ENCODE peak calls at places on chromosome 6, in ten cellular contexts. One of them, this sample, is unnamed.

GRCh38 chr6:93792751-93793150 is 373.4 kb upstream of the EPHA7 start:
- DNase-seq in ovary: no peak
- DNase-seq in astrocyte of the spinal cord: peak
- DNase-seq in lower leg skin: no peak
- DNase-seq in heart right ventricle: no peak
- DNase-seq in colonic mucosa: no peak
- DNase-seq in bronchial epithelial cell: no peak
- DNase-seq in GM12864: no peak
- DNase-seq in tibial artery: no peak
- DNase-seq in retinal pigment epithelial cell: no peak
- DNase-seq in this sample: no peak

GRCh38 chr6:45458672-45459071 is 80.9 kb upstream of the SUPT3H start:
- DNase-seq in ovary: no peak
- DNase-seq in astrocyte of the spinal cord: no peak
- DNase-seq in lower leg skin: no peak
- DNase-seq in heart right ventricle: no peak
- DNase-seq in colonic mucosa: no peak
- DNase-seq in bronchial epithelial cell: no peak
- DNase-seq in GM12864: no peak
- DNase-seq in tibial artery: no peak
- DNase-seq in retinal pigment epithelial cell: no peak
- DNase-seq in this sample: no peak

GRCh38 chr6:166907373-166907841 is 48.9 kb downstream of the RNASET2 start:
- DNase-seq in ovary: no peak
- DNase-seq in astrocyte of the spinal cord: no peak
- DNase-seq in lower leg skin: no peak
- DNase-seq in heart right ventricle: no peak
- DNase-seq in colonic mucosa: no peak
- DNase-seq in bronchial epithelial cell: no peak
- DNase-seq in GM12864: peak
- DNase-seq in tibial artery: no peak
- DNase-seq in retinal pigment epithelial cell: no peak
- DNase-seq in this sample: peak

GRCh38 chr6:117531758-117532276 is 49.3 kb downstream of the DCBLD1 start:
- DNase-seq in ovary: no peak
- DNase-seq in astrocyte of the spinal cord: no peak
- DNase-seq in lower leg skin: no peak
- DNase-seq in heart right ventricle: no peak
- DNase-seq in colonic mucosa: no peak
- DNase-seq in bronchial epithelial cell: no peak
- DNase-seq in GM12864: no peak
- DNase-seq in tibial artery: no peak
- DNase-seq in retinal pigment epithelial cell: no peak
- DNase-seq in this sample: no peak

GRCh38 chr6:48615041-48615440 is 504.0 kb upstream of the PTCHD4 start:
- DNase-seq in ovary: no peak
- DNase-seq in astrocyte of the spinal cord: peak
- DNase-seq in lower leg skin: no peak
- DNase-seq in heart right ventricle: no peak
- DNase-seq in colonic mucosa: no peak
- DNase-seq in bronchial epithelial cell: peak
- DNase-seq in GM12864: no peak
- DNase-seq in tibial artery: no peak
- DNase-seq in retinal pigment epithelial cell: no peak
- DNase-seq in this sample: no peak

GRCh38 chr6:138493413-138493812 is 5.9 kb downstream of the NHSL1 start:
- DNase-seq in ovary: no peak
- DNase-seq in astrocyte of the spinal cord: peak
- DNase-seq in lower leg skin: peak
- DNase-seq in heart right ventricle: peak
- DNase-seq in colonic mucosa: no peak
- DNase-seq in bronchial epithelial cell: peak
- DNase-seq in GM12864: no peak
- DNase-seq in tibial artery: no peak
- DNase-seq in retinal pigment epithelial cell: peak
- DNase-seq in this sample: no peak

GRCh38 chr6:3454206-3455016 is 2.4 kb downstream of the SLC22A23 start:
- DNase-seq in ovary: no peak
- DNase-seq in astrocyte of the spinal cord: no peak
- DNase-seq in lower leg skin: no peak
- DNase-seq in heart right ventricle: no peak
- DNase-seq in colonic mucosa: no peak
- DNase-seq in bronchial epithelial cell: peak
- DNase-seq in GM12864: no peak
- DNase-seq in tibial artery: no peak
- DNase-seq in retinal pigment epithelial cell: no peak
- DNase-seq in this sample: no peak

GRCh38 chr6:7114744-7115451 is 7.1 kb downstream of the RREB1 start:
- DNase-seq in ovary: peak
- DNase-seq in astrocyte of the spinal cord: no peak
- DNase-seq in lower leg skin: no peak
- DNase-seq in heart right ventricle: no peak
- DNase-seq in colonic mucosa: peak
- DNase-seq in bronchial epithelial cell: no peak
- DNase-seq in GM12864: no peak
- DNase-seq in tibial artery: no peak
- DNase-seq in retinal pigment epithelial cell: no peak
- DNase-seq in this sample: no peak

GRCh38 chr6:40340957-40341356 is 246.2 kb downstream of the LRFN2 start:
- DNase-seq in ovary: no peak
- DNase-seq in astrocyte of the spinal cord: no peak
- DNase-seq in lower leg skin: no peak
- DNase-seq in heart right ventricle: no peak
- DNase-seq in colonic mucosa: no peak
- DNase-seq in bronchial epithelial cell: no peak
- DNase-seq in GM12864: no peak
- DNase-seq in tibial artery: no peak
- DNase-seq in retinal pigment epithelial cell: no peak
- DNase-seq in this sample: no peak

GRCh38 chr6:43698584-43699349 is 11.2 kb upstream of the MRPS18A start:
- DNase-seq in ovary: peak
- DNase-seq in astrocyte of the spinal cord: peak
- DNase-seq in lower leg skin: no peak
- DNase-seq in heart right ventricle: peak
- DNase-seq in colonic mucosa: peak
- DNase-seq in bronchial epithelial cell: peak
- DNase-seq in GM12864: no peak
- DNase-seq in tibial artery: peak
- DNase-seq in retinal pigment epithelial cell: no peak
- DNase-seq in this sample: no peak

GRCh38 chr6:108169801-108170606 is 4.2 kb downstream of the NR2E1 start:
- DNase-seq in ovary: no peak
- DNase-seq in astrocyte of the spinal cord: no peak
- DNase-seq in lower leg skin: no peak
- DNase-seq in heart right ventricle: no peak
- DNase-seq in colonic mucosa: no peak
- DNase-seq in bronchial epithelial cell: no peak
- DNase-seq in GM12864: no peak
- DNase-seq in tibial artery: no peak
- DNase-seq in retinal pigment epithelial cell: no peak
- DNase-seq in this sample: no peak

GRCh38 chr6:142551145-142551811 is 249.5 kb downstream of the ADGRG6 start:
- DNase-seq in ovary: no peak
- DNase-seq in astrocyte of the spinal cord: peak
- DNase-seq in lower leg skin: peak
- DNase-seq in heart right ventricle: no peak
- DNase-seq in colonic mucosa: no peak
- DNase-seq in bronchial epithelial cell: peak
- DNase-seq in GM12864: no peak
- DNase-seq in tibial artery: no peak
- DNase-seq in retinal pigment epithelial cell: no peak
- DNase-seq in this sample: no peak

GRCh38 chr6:45730232-45730631 is 285.4 kb downstream of the CLIC5 start:
- DNase-seq in ovary: no peak
- DNase-seq in astrocyte of the spinal cord: no peak
- DNase-seq in lower leg skin: no peak
- DNase-seq in heart right ventricle: peak
- DNase-seq in colonic mucosa: no peak
- DNase-seq in bronchial epithelial cell: no peak
- DNase-seq in GM12864: no peak
- DNase-seq in tibial artery: no peak
- DNase-seq in retinal pigment epithelial cell: no peak
- DNase-seq in this sample: no peak

GRCh38 chr6:112016335-112016734 is 37.6 kb upstream of the CCN6 start:
- DNase-seq in ovary: no peak
- DNase-seq in astrocyte of the spinal cord: no peak
- DNase-seq in lower leg skin: peak
- DNase-seq in heart right ventricle: peak
- DNase-seq in colonic mucosa: no peak
- DNase-seq in bronchial epithelial cell: peak
- DNase-seq in GM12864: peak
- DNase-seq in tibial artery: no peak
- DNase-seq in retinal pigment epithelial cell: no peak
- DNase-seq in this sample: peak

GRCh38 chr6:158911746-158912158 is 88.2 kb downstream of the RSPH3 start:
- DNase-seq in ovary: no peak
- DNase-seq in astrocyte of the spinal cord: no peak
- DNase-seq in lower leg skin: no peak
- DNase-seq in heart right ventricle: no peak
- DNase-seq in colonic mucosa: no peak
- DNase-seq in bronchial epithelial cell: peak
- DNase-seq in GM12864: peak
- DNase-seq in tibial artery: no peak
- DNase-seq in retinal pigment epithelial cell: no peak
- DNase-seq in this sample: peak
- H3K4me3 ChIP-seq in ovary: no peak
- H3K4me3 ChIP-seq in astrocyte of the spinal cord: no peak
- H3K4me3 ChIP-seq in lower leg skin: no peak
- H3K4me3 ChIP-seq in heart right ventricle: no peak
- H3K4me3 ChIP-seq in colonic mucosa: no peak
- H3K4me3 ChIP-seq in bronchial epithelial cell: no peak
- H3K4me3 ChIP-seq in GM12864: no peak
- H3K4me3 ChIP-seq in tibial artery: no peak
- H3K4me3 ChIP-seq in retinal pigment epithelial cell: no peak
- H3K4me3 ChIP-seq in this sample: no peak

GRCh38 chr6:152338335-152339125 is 298.6 kb downstream of the SYNE1 start:
- DNase-seq in ovary: peak
- DNase-seq in astrocyte of the spinal cord: peak
- DNase-seq in lower leg skin: no peak
- DNase-seq in heart right ventricle: peak
- DNase-seq in colonic mucosa: peak
- DNase-seq in bronchial epithelial cell: no peak
- DNase-seq in GM12864: no peak
- DNase-seq in tibial artery: peak
- DNase-seq in retinal pigment epithelial cell: no peak
- DNase-seq in this sample: peak
- TF ChIP-seq CTCF in ovary: peak
- TF ChIP-seq CTCF in astrocyte of the spinal cord: peak
- TF ChIP-seq CTCF in lower leg skin: no peak
- TF ChIP-seq CTCF in heart right ventricle: peak
- TF ChIP-seq CTCF in colonic mucosa: peak
- TF ChIP-seq CTCF in bronchial epithelial cell: peak
- TF ChIP-seq CTCF in GM12864: peak
- TF ChIP-seq CTCF in tibial artery: peak
- TF ChIP-seq CTCF in retinal pigment epithelial cell: peak
- TF ChIP-seq CTCF in this sample: peak

DNA sequence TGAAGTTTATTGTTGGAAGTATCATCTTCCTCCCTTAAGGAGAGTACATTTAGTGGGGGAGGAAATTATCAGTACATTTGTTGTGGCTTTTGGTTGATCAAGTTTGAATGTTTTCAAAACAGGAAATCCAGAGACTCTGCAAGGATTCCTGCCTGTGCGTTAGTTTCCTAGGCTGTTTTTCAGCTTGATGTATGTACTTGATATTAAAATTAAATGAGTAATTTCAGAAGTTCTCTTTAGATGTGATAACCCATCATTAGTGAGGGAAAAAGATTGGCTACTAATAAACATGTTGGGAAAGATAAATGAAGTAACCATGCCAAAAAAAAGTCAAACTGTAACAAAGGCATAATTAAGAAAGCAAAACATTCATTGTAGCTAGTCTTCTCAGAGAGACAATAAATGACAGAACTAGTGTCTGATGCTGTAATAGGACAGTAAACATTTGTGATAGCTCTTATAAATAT is 88.0 kb upstream of the TULP1 start:
- DNase-seq in ovary: no peak
- DNase-seq in astrocyte of the spinal cord: no peak
- DNase-seq in lower leg skin: no peak
- DNase-seq in heart right ventricle: no peak
- DNase-seq in colonic mucosa: no peak
- DNase-seq in bronchial epithelial cell: no peak
- DNase-seq in GM12864: no peak
- DNase-seq in tibial artery: no peak
- DNase-seq in retinal pigment epithelial cell: no peak
- DNase-seq in this sample: no peak
- H3K4me3 ChIP-seq in ovary: no peak
- H3K4me3 ChIP-seq in astrocyte of the spinal cord: no peak
- H3K4me3 ChIP-seq in lower leg skin: no peak
- H3K4me3 ChIP-seq in heart right ventricle: peak
- H3K4me3 ChIP-seq in colonic mucosa: no peak
- H3K4me3 ChIP-seq in bronchial epithelial cell: no peak
- H3K4me3 ChIP-seq in GM12864: no peak
- H3K4me3 ChIP-seq in tibial artery: no peak
- H3K4me3 ChIP-seq in retinal pigment epithelial cell: no peak
- H3K4me3 ChIP-seq in this sample: no peak

GRCh38 chr6:132568611-132569010 is 1.5 kb upstream of the TAAR6 start:
- DNase-seq in ovary: no peak
- DNase-seq in astrocyte of the spinal cord: no peak
- DNase-seq in lower leg skin: no peak
- DNase-seq in heart right ventricle: no peak
- DNase-seq in colonic mucosa: no peak
- DNase-seq in bronchial epithelial cell: no peak
- DNase-seq in GM12864: no peak
- DNase-seq in tibial artery: no peak
- DNase-seq in retinal pigment epithelial cell: no peak
- DNase-seq in this sample: no peak
- TF ChIP-seq CTCF in ovary: no peak
- TF ChIP-seq CTCF in astrocyte of the spinal cord: no peak
- TF ChIP-seq CTCF in lower leg skin: no peak
- TF ChIP-seq CTCF in heart right ventricle: no peak
- TF ChIP-seq CTCF in colonic mucosa: no peak
- TF ChIP-seq CTCF in bronchial epithelial cell: no peak
- TF ChIP-seq CTCF in GM12864: no peak
- TF ChIP-seq CTCF in tibial artery: no peak
- TF ChIP-seq CTCF in retinal pigment epithelial cell: no peak
- TF ChIP-seq CTCF in this sample: no peak

DNA sequence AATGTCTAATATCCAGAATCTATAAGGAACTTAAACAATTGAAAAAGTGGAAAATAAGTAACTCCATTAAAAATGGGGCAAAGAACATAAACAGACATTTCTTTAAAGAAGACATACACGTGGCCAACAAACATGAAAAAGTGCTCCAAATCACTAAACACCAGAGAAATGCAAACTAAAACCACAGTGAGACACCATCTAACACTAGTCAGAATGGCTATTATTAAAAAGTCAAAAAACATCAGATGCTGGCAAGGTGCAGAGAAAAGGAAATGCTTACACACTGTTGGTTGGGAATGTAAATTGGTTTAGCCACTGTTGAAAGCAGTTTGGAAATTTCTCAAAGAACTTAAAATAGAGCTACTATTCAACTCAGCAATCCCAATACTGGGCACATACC is 169.2 kb upstream of the MANEA start:
- DNase-seq in ovary: no peak
- DNase-seq in astrocyte of the spinal cord: no peak
- DNase-seq in lower leg skin: no peak
- DNase-seq in heart right ventricle: no peak
- DNase-seq in colonic mucosa: no peak
- DNase-seq in bronchial epithelial cell: no peak
- DNase-seq in GM12864: no peak
- DNase-seq in tibial artery: no peak
- DNase-seq in retinal pigment epithelial cell: peak
- DNase-seq in this sample: no peak
- H3K4me3 ChIP-seq in ovary: no peak
- H3K4me3 ChIP-seq in astrocyte of the spinal cord: no peak
- H3K4me3 ChIP-seq in lower leg skin: no peak
- H3K4me3 ChIP-seq in heart right ventricle: no peak
- H3K4me3 ChIP-seq in colonic mucosa: no peak
- H3K4me3 ChIP-seq in bronchial epithelial cell: no peak
- H3K4me3 ChIP-seq in GM12864: no peak
- H3K4me3 ChIP-seq in tibial artery: no peak
- H3K4me3 ChIP-seq in retinal pigment epithelial cell: no peak
- H3K4me3 ChIP-seq in this sample: no peak

GRCh38 chr6:129251669-129252376 is 368.9 kb downstream of the LAMA2 start:
- DNase-seq in ovary: peak
- DNase-seq in astrocyte of the spinal cord: peak
- DNase-seq in lower leg skin: peak
- DNase-seq in heart right ventricle: peak
- DNase-seq in colonic mucosa: peak
- DNase-seq in bronchial epithelial cell: peak
- DNase-seq in GM12864: peak
- DNase-seq in tibial artery: no peak
- DNase-seq in retinal pigment epithelial cell: no peak
- DNase-seq in this sample: peak
- TF ChIP-seq CTCF in ovary: peak
- TF ChIP-seq CTCF in astrocyte of the spinal cord: peak
- TF ChIP-seq CTCF in lower leg skin: no peak
- TF ChIP-seq CTCF in heart right ventricle: peak
- TF ChIP-seq CTCF in colonic mucosa: peak
- TF ChIP-seq CTCF in bronchial epithelial cell: peak
- TF ChIP-seq CTCF in GM12864: peak
- TF ChIP-seq CTCF in tibial artery: peak
- TF ChIP-seq CTCF in retinal pigment epithelial cell: peak
- TF ChIP-seq CTCF in this sample: peak

This sample was measured in GM12865.